ENCODE peak calls at places on chromosomes 1 and 21, in four cellular contexts. One of them, this sample, is unnamed.

GRCh38 chr1:9652379-9653194 is 1.1 kb downstream of the PIK3CD start:
- DNase-seq in activated B cell treated with CpG ODN at 0.5 μM for 24 hours: peak; percentile 53
- DNase-seq in astrocyte of the spinal cord: no peak
- DNase-seq in fibroblast of the aortic adventitia: no peak
- DNase-seq in this sample: no peak

GRCh38 chr1:27638805-27639204 is 3.8 kb upstream of the FGR start:
- DNase-seq in activated B cell treated with CpG ODN at 0.5 μM for 24 hours: no peak
- DNase-seq in astrocyte of the spinal cord: no peak
- DNase-seq in fibroblast of the aortic adventitia: no peak
- DNase-seq in this sample: no peak

GRCh38 chr1:236808564-236809130 is 13.6 kb downstream of the MTR start:
- DNase-seq in activated B cell treated with CpG ODN at 0.5 μM for 24 hours: no peak
- DNase-seq in astrocyte of the spinal cord: no peak
- DNase-seq in fibroblast of the aortic adventitia: no peak
- DNase-seq in this sample: no peak

GRCh38 chr1:110173466-110174117 is 23.3 kb downstream of the SLC6A17 start:
- DNase-seq in activated B cell treated with CpG ODN at 0.5 μM for 24 hours: no peak
- DNase-seq in astrocyte of the spinal cord: no peak
- DNase-seq in fibroblast of the aortic adventitia: no peak
- DNase-seq in this sample: peak; percentile 38

GRCh38 chr1:80047791-80048190 is 1041.3 kb upstream of the ADGRL4 start:
- DNase-seq in activated B cell treated with CpG ODN at 0.5 μM for 24 hours: no peak
- DNase-seq in astrocyte of the spinal cord: peak; percentile 72
- DNase-seq in fibroblast of the aortic adventitia: peak; percentile 9
- DNase-seq in this sample: no peak

GRCh38 chr1:214584805-214585766 is 17.9 kb upstream of the CENPF start:
- DNase-seq in activated B cell treated with CpG ODN at 0.5 μM for 24 hours: no peak
- DNase-seq in astrocyte of the spinal cord: peak; percentile 81
- DNase-seq in fibroblast of the aortic adventitia: peak; percentile 77
- DNase-seq in this sample: no peak

GRCh38 chr1:21607549-21608529 is 61.3 kb downstream of the RAP1GAP start:
- DNase-seq in activated B cell treated with CpG ODN at 0.5 μM for 24 hours: peak; percentile 41
- DNase-seq in astrocyte of the spinal cord: peak; percentile 65
- DNase-seq in fibroblast of the aortic adventitia: peak; percentile 55
- DNase-seq in this sample: peak; percentile 73

GRCh38 chr21:34667761-34668160 is 1.0 kb upstream of the CLIC6 start:
- DNase-seq in activated B cell treated with CpG ODN at 0.5 μM for 24 hours: no peak
- DNase-seq in astrocyte of the spinal cord: no peak
- DNase-seq in fibroblast of the aortic adventitia: no peak
- DNase-seq in this sample: no peak

GRCh38 chr1:109802136-109802900 is 38.6 kb upstream of the EPS8L3 start:
- DNase-seq in activated B cell treated with CpG ODN at 0.5 μM for 24 hours: no peak
- DNase-seq in astrocyte of the spinal cord: no peak
- DNase-seq in fibroblast of the aortic adventitia: no peak
- DNase-seq in this sample: no peak

GRCh38 chr1:215526147-215526845 is 40.8 kb upstream of the KCTD3 start:
- DNase-seq in activated B cell treated with CpG ODN at 0.5 μM for 24 hours: no peak
- DNase-seq in astrocyte of the spinal cord: peak; percentile 58
- DNase-seq in fibroblast of the aortic adventitia: peak; percentile 80
- DNase-seq in this sample: no peak

GRCh38 chr21:33169360-33169759 is 60.4 kb upstream of the IFNAR2 start:
- DNase-seq in activated B cell treated with CpG ODN at 0.5 μM for 24 hours: no peak
- DNase-seq in astrocyte of the spinal cord: no peak
- DNase-seq in fibroblast of the aortic adventitia: no peak
- DNase-seq in this sample: no peak

DNA sequence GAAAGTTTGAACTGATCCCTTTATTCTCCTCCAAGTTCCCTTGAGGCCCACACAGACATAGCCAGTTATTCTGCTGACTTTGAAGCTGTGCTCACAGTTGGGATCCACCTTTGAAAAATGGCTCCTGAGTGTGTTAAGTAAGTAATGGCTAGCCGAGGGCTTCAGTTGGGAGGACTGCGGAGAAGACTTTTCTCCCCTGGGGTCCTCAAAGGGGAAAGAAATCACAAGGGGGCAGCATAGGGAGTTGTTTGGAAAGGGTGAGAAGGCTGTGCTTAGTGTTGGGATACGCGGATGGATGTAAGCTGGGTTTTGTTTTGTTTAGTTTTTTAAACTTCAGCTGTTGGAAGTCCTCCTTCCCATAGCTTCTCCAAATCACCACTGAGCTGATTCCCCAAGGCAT is 8.3 kb downstream of the PGM1 start:
- DNase-seq in activated B cell treated with CpG ODN at 0.5 μM for 24 hours: no peak
- DNase-seq in astrocyte of the spinal cord: no peak
- DNase-seq in fibroblast of the aortic adventitia: no peak
- DNase-seq in this sample: no peak
- TF ChIP-seq CTCF in activated B cell treated with CpG ODN at 0.5 μM for 24 hours: no peak
- TF ChIP-seq CTCF in astrocyte of the spinal cord: no peak
- TF ChIP-seq CTCF in fibroblast of the aortic adventitia: no peak
- TF ChIP-seq CTCF in this sample: no peak

GRCh38 chr1:159786966-159787365 is 6.2 kb downstream of the DUSP23 start:
- DNase-seq in activated B cell treated with CpG ODN at 0.5 μM for 24 hours: no peak
- DNase-seq in astrocyte of the spinal cord: no peak
- DNase-seq in fibroblast of the aortic adventitia: peak; percentile 43
- DNase-seq in this sample: no peak

GRCh38 chr1:159795534-159795933 is 6.6 kb upstream of the FCRL6 start:
- DNase-seq in activated B cell treated with CpG ODN at 0.5 μM for 24 hours: no peak
- DNase-seq in astrocyte of the spinal cord: no peak
- DNase-seq in fibroblast of the aortic adventitia: no peak
- DNase-seq in this sample: no peak

GRCh38 chr1:159790237-159790917 is 9.6 kb downstream of the DUSP23 start:
- DNase-seq in activated B cell treated with CpG ODN at 0.5 μM for 24 hours: no peak
- DNase-seq in astrocyte of the spinal cord: peak; percentile 23
- DNase-seq in fibroblast of the aortic adventitia: peak; percentile 25
- DNase-seq in this sample: no peak

GRCh38 chr1:159786465-159786864 is 5.7 kb downstream of the DUSP23 start:
- DNase-seq in activated B cell treated with CpG ODN at 0.5 μM for 24 hours: no peak
- DNase-seq in astrocyte of the spinal cord: no peak
- DNase-seq in fibroblast of the aortic adventitia: peak; percentile 16
- DNase-seq in this sample: no peak

GRCh38 chr1:159791461-159791860 is 10.7 kb downstream of the DUSP23 start:
- DNase-seq in activated B cell treated with CpG ODN at 0.5 μM for 24 hours: no peak
- DNase-seq in astrocyte of the spinal cord: no peak
- DNase-seq in fibroblast of the aortic adventitia: no peak
- DNase-seq in this sample: no peak
- TF ChIP-seq CTCF in activated B cell treated with CpG ODN at 0.5 μM for 24 hours: no peak
- TF ChIP-seq CTCF in astrocyte of the spinal cord: no peak
- TF ChIP-seq CTCF in fibroblast of the aortic adventitia: no peak
- TF ChIP-seq CTCF in this sample: no peak

DNA sequence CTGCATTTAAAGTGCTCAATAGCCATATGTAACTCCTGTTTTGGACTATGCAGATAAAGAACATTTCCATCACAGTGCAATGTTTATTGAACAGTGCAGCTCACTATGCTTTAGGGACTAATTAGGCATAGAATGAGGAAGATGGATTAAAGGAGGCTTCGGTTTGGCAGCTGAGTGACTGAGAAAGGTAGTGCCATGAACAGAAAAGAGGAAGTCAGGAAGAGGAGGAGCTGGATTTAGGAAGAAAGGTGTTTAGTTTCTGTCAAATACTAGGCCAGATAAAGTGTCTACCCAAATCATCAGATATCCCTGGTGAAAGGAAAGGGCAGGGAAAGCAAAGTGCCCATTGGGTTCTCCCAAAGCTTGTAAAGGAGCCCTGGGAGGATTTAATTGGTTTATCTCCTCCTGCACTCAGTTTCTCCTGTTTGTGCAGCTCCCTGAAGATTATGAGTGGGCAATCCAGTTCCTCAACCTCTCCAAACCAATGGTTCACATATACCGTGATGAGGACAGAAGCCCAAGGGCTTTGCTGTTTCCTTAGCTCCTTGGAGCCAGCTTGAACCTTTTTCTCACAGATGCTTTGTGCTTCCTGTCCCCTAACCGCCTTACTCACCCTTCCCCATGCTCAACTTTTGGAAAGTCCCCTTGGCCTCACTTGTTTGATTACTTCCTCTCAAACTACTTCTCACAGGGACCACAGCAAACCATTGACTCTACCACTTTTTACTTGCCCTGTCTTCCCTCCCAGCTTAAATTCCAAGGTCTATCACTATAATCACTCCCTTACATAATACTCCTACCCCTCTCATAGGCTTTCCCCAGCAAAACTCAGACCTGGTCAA is 3.5 kb upstream of the RAP1A start:
- DNase-seq in activated B cell treated with CpG ODN at 0.5 μM for 24 hours: no peak
- DNase-seq in astrocyte of the spinal cord: no peak
- DNase-seq in fibroblast of the aortic adventitia: no peak
- DNase-seq in this sample: peak; percentile 83
- TF ChIP-seq CTCF in activated B cell treated with CpG ODN at 0.5 μM for 24 hours: no peak
- TF ChIP-seq CTCF in astrocyte of the spinal cord: no peak
- TF ChIP-seq CTCF in fibroblast of the aortic adventitia: no peak
- TF ChIP-seq CTCF in this sample: no peak

DNA sequence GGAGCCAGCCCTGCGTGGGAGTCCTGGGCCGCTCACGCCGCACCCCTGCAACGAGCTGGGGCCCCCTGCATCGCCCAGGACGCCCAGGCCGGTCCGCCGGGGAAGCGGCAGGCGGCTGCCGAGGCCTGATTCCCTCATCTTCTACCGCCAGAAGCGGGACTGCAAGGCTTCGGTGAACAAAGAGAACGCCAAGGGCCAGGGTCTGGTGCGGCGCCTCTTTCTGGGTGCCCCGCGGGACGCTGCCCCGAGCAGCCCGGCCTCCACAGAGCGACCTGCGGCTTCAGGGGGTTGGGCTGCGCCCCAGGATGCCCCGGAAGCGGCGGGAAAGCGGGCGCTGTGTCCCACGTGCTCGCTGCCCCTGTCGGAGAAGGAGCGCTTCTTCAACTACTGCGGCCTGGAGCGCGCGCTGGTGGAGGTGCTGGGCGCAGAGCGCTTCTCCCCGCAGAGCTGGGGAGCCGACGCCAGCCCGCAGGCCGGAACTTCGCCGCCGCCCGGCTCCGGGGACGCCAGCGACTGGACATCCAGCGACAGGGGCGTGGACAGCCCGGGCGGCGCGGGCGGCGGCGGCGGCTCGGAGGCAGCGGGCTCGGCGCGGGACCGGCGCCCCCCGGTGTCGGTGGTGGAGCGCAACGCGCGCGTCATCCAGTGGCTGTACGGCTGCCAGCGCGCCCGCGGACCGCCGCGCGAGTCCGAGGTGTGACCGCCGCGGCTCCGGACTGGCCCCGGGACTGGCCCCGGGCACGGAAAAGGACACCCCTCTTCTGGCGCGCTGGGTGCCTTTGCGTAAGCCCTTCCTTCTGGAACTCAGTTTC is 2.7 kb downstream of the FAM110D start:
- DNase-seq in activated B cell treated with CpG ODN at 0.5 μM for 24 hours: peak; percentile 54
- DNase-seq in astrocyte of the spinal cord: peak; percentile 33
- DNase-seq in fibroblast of the aortic adventitia: peak; percentile 30
- DNase-seq in this sample: no peak
- TF ChIP-seq CTCF in activated B cell treated with CpG ODN at 0.5 μM for 24 hours: no peak
- TF ChIP-seq CTCF in astrocyte of the spinal cord: peak; percentile 2
- TF ChIP-seq CTCF in fibroblast of the aortic adventitia: no peak
- TF ChIP-seq CTCF in this sample: peak; percentile 9

GRCh38 chr1:44033041-44033575 is 1.8 kb upstream of the SLC6A9 start:
- DNase-seq in activated B cell treated with CpG ODN at 0.5 μM for 24 hours: no peak
- DNase-seq in astrocyte of the spinal cord: no peak
- DNase-seq in fibroblast of the aortic adventitia: no peak
- DNase-seq in this sample: no peak
- TF ChIP-seq CTCF in activated B cell treated with CpG ODN at 0.5 μM for 24 hours: no peak
- TF ChIP-seq CTCF in astrocyte of the spinal cord: no peak
- TF ChIP-seq CTCF in fibroblast of the aortic adventitia: no peak
- TF ChIP-seq CTCF in this sample: no peak

GRCh38 chr1:220084460-220084859 is 5.1 kb downstream of the BPNT1 start:
- DNase-seq in activated B cell treated with CpG ODN at 0.5 μM for 24 hours: no peak
- DNase-seq in astrocyte of the spinal cord: no peak
- DNase-seq in fibroblast of the aortic adventitia: no peak
- DNase-seq in this sample: no peak

GRCh38 chr1:220093361-220094015 is 444 bp upstream of the IARS2 start:
- DNase-seq in activated B cell treated with CpG ODN at 0.5 μM for 24 hours: no peak
- DNase-seq in astrocyte of the spinal cord: peak; percentile 7
- DNase-seq in fibroblast of the aortic adventitia: no peak
- DNase-seq in this sample: no peak

GRCh38 chr1:220094016-220094911 is at the start of gene IARS2:
- DNase-seq in activated B cell treated with CpG ODN at 0.5 μM for 24 hours: peak; percentile 85
- DNase-seq in astrocyte of the spinal cord: peak; percentile 89
- DNase-seq in fibroblast of the aortic adventitia: peak; percentile 69
- DNase-seq in this sample: peak; percentile 78

GRCh38 chr1:220092694-220093093 is 1.2 kb upstream of the IARS2 start:
- DNase-seq in activated B cell treated with CpG ODN at 0.5 μM for 24 hours: no peak
- DNase-seq in astrocyte of the spinal cord: no peak
- DNase-seq in fibroblast of the aortic adventitia: no peak
- DNase-seq in this sample: no peak

GRCh38 chr1:220089650-220090556 is at the start of gene BPNT1:
- DNase-seq in activated B cell treated with CpG ODN at 0.5 μM for 24 hours: peak; percentile 88
- DNase-seq in astrocyte of the spinal cord: peak; percentile 96
- DNase-seq in fibroblast of the aortic adventitia: peak; percentile 96
- DNase-seq in this sample: peak; percentile 91
- TF ChIP-seq CTCF in activated B cell treated with CpG ODN at 0.5 μM for 24 hours: no peak
- TF ChIP-seq CTCF in astrocyte of the spinal cord: no peak
- TF ChIP-seq CTCF in fibroblast of the aortic adventitia: no peak
- TF ChIP-seq CTCF in this sample: no peak

GRCh38 chr1:116361648-116362047 is 11.4 kb upstream of the ATP1A1 start:
- DNase-seq in activated B cell treated with CpG ODN at 0.5 μM for 24 hours: no peak
- DNase-seq in astrocyte of the spinal cord: no peak
- DNase-seq in fibroblast of the aortic adventitia: no peak
- DNase-seq in this sample: no peak

GRCh38 chr1:116359060-116359830 is 13.8 kb upstream of the ATP1A1 start:
- DNase-seq in activated B cell treated with CpG ODN at 0.5 μM for 24 hours: no peak
- DNase-seq in astrocyte of the spinal cord: no peak
- DNase-seq in fibroblast of the aortic adventitia: peak; percentile 53
- DNase-seq in this sample: no peak

GRCh38 chr1:116362050-116362449 is 11.0 kb upstream of the ATP1A1 start:
- DNase-seq in activated B cell treated with CpG ODN at 0.5 μM for 24 hours: no peak
- DNase-seq in astrocyte of the spinal cord: no peak
- DNase-seq in fibroblast of the aortic adventitia: no peak
- DNase-seq in this sample: no peak

GRCh38 chr1:116359871-116360270 is 13.2 kb upstream of the ATP1A1 start:
- DNase-seq in activated B cell treated with CpG ODN at 0.5 μM for 24 hours: no peak
- DNase-seq in astrocyte of the spinal cord: no peak
- DNase-seq in fibroblast of the aortic adventitia: no peak
- DNase-seq in this sample: no peak

GRCh38 chr1:116360435-116361173 is 12.4 kb upstream of the ATP1A1 start:
- DNase-seq in activated B cell treated with CpG ODN at 0.5 μM for 24 hours: no peak
- DNase-seq in astrocyte of the spinal cord: no peak
- DNase-seq in fibroblast of the aortic adventitia: peak; percentile 69
- DNase-seq in this sample: no peak
- TF ChIP-seq CTCF in activated B cell treated with CpG ODN at 0.5 μM for 24 hours: no peak
- TF ChIP-seq CTCF in astrocyte of the spinal cord: peak; percentile 15
- TF ChIP-seq CTCF in fibroblast of the aortic adventitia: peak; percentile 46
- TF ChIP-seq CTCF in this sample: peak; percentile 42

GRCh38 chr1:99240621-99241020 is 23.7 kb upstream of the PLPPR4 start:
- DNase-seq in activated B cell treated with CpG ODN at 0.5 μM for 24 hours: no peak
- DNase-seq in astrocyte of the spinal cord: no peak
- DNase-seq in fibroblast of the aortic adventitia: no peak
- DNase-seq in this sample: no peak

DNA sequence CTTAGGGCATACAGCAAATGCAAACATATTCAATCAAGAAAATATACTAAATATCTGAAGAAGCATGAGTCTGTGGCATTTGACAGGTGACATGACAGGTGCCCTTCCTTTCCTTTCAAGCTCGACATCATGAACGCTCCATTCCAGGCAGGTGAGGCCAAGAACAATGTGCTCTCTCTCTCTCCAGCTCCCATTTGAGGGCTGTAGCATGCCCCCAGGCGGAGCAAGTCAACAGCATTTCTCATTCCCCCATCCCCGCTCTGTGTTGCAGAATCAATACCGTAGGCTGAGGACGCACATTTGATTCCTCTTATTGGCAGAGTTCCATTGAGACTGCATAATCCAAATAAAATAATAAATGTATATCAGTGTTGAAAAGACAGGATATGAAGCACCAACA is 24.6 kb upstream of the PLPPR4 start:
- DNase-seq in activated B cell treated with CpG ODN at 0.5 μM for 24 hours: no peak
- DNase-seq in astrocyte of the spinal cord: no peak
- DNase-seq in fibroblast of the aortic adventitia: no peak
- DNase-seq in this sample: no peak
- TF ChIP-seq CTCF in activated B cell treated with CpG ODN at 0.5 μM for 24 hours: no peak
- TF ChIP-seq CTCF in astrocyte of the spinal cord: no peak
- TF ChIP-seq CTCF in fibroblast of the aortic adventitia: no peak
- TF ChIP-seq CTCF in this sample: no peak

This sample was measured in CD14-positive monocyte.